ENCODE peak calls at places on chromosomes 5 and 9, in four cellular contexts. L, K, U and Q are unnamed samples.

GRCh38 chr9:134326754-134327526 is 685 bp downstream of the RXRA start:
- DNase-seq in L (no peak), K (peak; percentile 73), U (no peak), Q (peak; percentile 76)

GRCh38 chr9:61671276-61671973 is 481.6 kb downstream of the SPATA31A7 start:
- DNase-seq in L (peak; percentile 29), K (no peak), U (no peak), Q (peak; percentile 0)

GRCh38 chr5:15938961-15939360 is 240.6 kb downstream of the MARCHF11 start:
- DNase-seq in L (no peak), K (no peak), U (no peak), Q (no peak)

GRCh38 chr9:107948086-107948485 is 458.5 kb upstream of the KLF4 start:
- DNase-seq in L (no peak), K (no peak), U (no peak), Q (no peak)

GRCh38 chr5:140556438-140556837 is 835 bp downstream of the SRA1 start:
- DNase-seq in L (no peak), K (no peak), U (no peak), Q (no peak)

GRCh38 chr9:135476981-135477380 is 2.6 kb upstream of the PPP1R26 start:
- DNase-seq in L (no peak), K (no peak), U (no peak), Q (no peak)

GRCh38 chr5:150787659-150788058 is 9.1 kb downstream of the SMIM3 start:
- DNase-seq in L (no peak), K (no peak), U (no peak), Q (no peak)

GRCh38 chr5:139651863-139652787 is 4.0 kb downstream of the CXXC5 start:
- DNase-seq in L (peak; percentile 71), K (peak; percentile 96), U (peak; percentile 76), Q (peak; percentile 93)

GRCh38 chr9:124371183-124371582 is 44.1 kb downstream of the PSMB7 start:
- DNase-seq in L (no peak), K (no peak), U (no peak), Q (no peak)

GRCh38 chr9:4334439-4334838 is 34.6 kb upstream of the GLIS3 start:
- DNase-seq in L (no peak), K (no peak), U (no peak), Q (no peak)

GRCh38 chr9:33781736-33782135 is 13.6 kb upstream of the PRSS3 start:
- DNase-seq in L (no peak), K (no peak), U (no peak), Q (no peak)

GRCh38 chr5:14902826-14903560 is 31.4 kb upstream of the ANKH start:
- DNase-seq in L (no peak), K (no peak), U (no peak), Q (no peak)

GRCh38 chr5:113505181-113505580 is 8.3 kb upstream of the YTHDC2 start:
- DNase-seq in L (no peak), K (no peak), U (no peak), Q (no peak)

GRCh38 chr5:10602031-10602806 is 38.3 kb downstream of the ANKRD33B start:
- DNase-seq in L (no peak), K (no peak), U (no peak), Q (no peak)

GRCh38 chr5:179265529-179266290 is 79.6 kb downstream of the ADAMTS2 start:
- DNase-seq in L (no peak), K (no peak), U (peak; percentile 94), Q (no peak)

GRCh38 chr5:113233606-113234005 is 201.2 kb downstream of the TSSK1B start:
- DNase-seq in L (no peak), K (no peak), U (no peak), Q (no peak)

GRCh38 chr9:105141448-105142101 is 102.9 kb upstream of the SLC44A1 start:
- DNase-seq in L (no peak), K (peak; percentile 38), U (no peak), Q (no peak)

GRCh38 chr9:133130721-133131244 is 9.7 kb upstream of the RALGDS start:
- DNase-seq in L (peak; percentile 82), K (peak; percentile 83), U (no peak), Q (peak; percentile 82)

GRCh38 chr5:172939045-172939444 is 20.2 kb upstream of the RPL26L1 start:
- DNase-seq in L (no peak), K (no peak), U (no peak), Q (no peak)
- TF ChIP-seq CTCF in L (no peak), K (peak; percentile 33), U (no peak), Q (no peak)

GRCh38 chr5:13278148-13278547 is 666.3 kb downstream of the DNAH5 start:
- DNase-seq in L (no peak), K (no peak), U (no peak), Q (no peak)
- TF ChIP-seq CTCF in L (no peak), K (no peak), U (no peak), Q (no peak)

GRCh38 chr9:112091805-112092204 is 83.3 kb downstream of the SUSD1 start:
- DNase-seq in L (no peak), K (no peak), U (no peak), Q (no peak)
- TF ChIP-seq CTCF in L (no peak), K (peak; percentile 38), U (no peak), Q (no peak)

DNA sequence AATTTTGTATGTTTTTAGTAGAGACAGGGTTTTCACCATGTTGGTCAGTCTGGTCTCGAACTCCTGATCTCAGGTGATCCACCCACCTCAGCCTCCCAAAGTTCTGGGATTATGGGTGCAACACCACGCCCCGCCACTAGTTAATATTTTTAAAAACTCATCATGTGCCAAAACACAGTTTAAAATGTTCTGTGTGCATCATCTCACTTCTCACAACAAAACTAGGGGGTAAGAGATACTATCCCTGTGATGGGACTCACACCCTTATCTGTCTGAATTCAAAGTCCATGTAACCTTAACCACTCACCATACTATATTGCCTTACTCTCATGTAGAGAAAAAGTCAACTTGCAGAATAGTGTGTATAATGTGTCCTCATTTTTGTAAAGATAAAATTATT is 2.6 kb downstream of the PKD2L2 start:
- DNase-seq in L (no peak), K (no peak), U (no peak), Q (no peak)
- TF ChIP-seq CTCF in L (no peak), K (no peak), U (no peak), Q (no peak)

GRCh38 chr5:3075309-3075708 is 323.8 kb upstream of the IRX2 start:
- DNase-seq in L (no peak), K (no peak), U (no peak), Q (no peak)
- TF ChIP-seq CTCF in L (no peak), K (no peak), U (no peak), Q (no peak)